ENCODE peak calls at places on chromosomes 6 and 20, in four cellular contexts. Z, J, A and K are unnamed samples.

GRCh38 chr6:101439790-101440189 is 46.3 kb downstream of the GRIK2 start:
- DNase-seq in Z (no peak), J (no peak), A (no peak), K (no peak)

GRCh38 chr6:16136536-16137450 is 7.9 kb downstream of the MYLIP start:
- DNase-seq in Z (peak; percentile 90), J (no peak), A (no peak), K (no peak)

GRCh38 chr20:47139934-47140333 is 216.6 kb downstream of the ZMYND8 start:
- DNase-seq in Z (no peak), J (no peak), A (no peak), K (no peak)

GRCh38 chr6:3412779-3413500 is 43.9 kb downstream of the SLC22A23 start:
- DNase-seq in Z (no peak), J (no peak), A (no peak), K (no peak)

GRCh38 chr20:37202267-37202943 is 23.1 kb upstream of the MROH8 start:
- DNase-seq in Z (peak; percentile 87), J (no peak), A (peak; percentile 44), K (no peak)

GRCh38 chr6:47034919-47035318 is 7.2 kb downstream of the ADGRF1 start:
- DNase-seq in Z (peak; percentile 100), J (no peak), A (no peak), K (peak; percentile 85)

GRCh38 chr20:39089797-39090196 is 127.7 kb downstream of the DHX35 start:
- DNase-seq in Z (no peak), J (no peak), A (no peak), K (no peak)

GRCh38 chr6:87923389-87924050 is 124.1 kb upstream of the SPACA1 start:
- DNase-seq in Z (no peak), J (no peak), A (no peak), K (no peak)

GRCh38 chr20:40714109-40714508 is 25.1 kb upstream of the MAFB start:
- DNase-seq in Z (no peak), J (no peak), A (no peak), K (no peak)

GRCh38 chr6:168216741-168217140 is 102.8 kb downstream of the DACT2 start:
- DNase-seq in Z (peak; percentile 40), J (no peak), A (no peak), K (no peak)

GRCh38 chr20:44211177-44212039 is 837 bp upstream of the OSER1 start:
- DNase-seq in Z (no peak), J (no peak), A (no peak), K (no peak)

GRCh38 chr6:36840471-36841461 is 1.5 kb upstream of the CPNE5 start:
- DNase-seq in Z (no peak), J (no peak), A (no peak), K (no peak)

GRCh38 chr20:48875914-48876240 is 45.6 kb upstream of the ARFGEF2 start:
- DNase-seq in Z (no peak), J (no peak), A (no peak), K (no peak)

GRCh38 chr20:48879609-48880008 is 41.9 kb upstream of the ARFGEF2 start:
- DNase-seq in Z (no peak), J (no peak), A (no peak), K (no peak)

GRCh38 chr20:48875233-48875913 is 46.1 kb upstream of the ARFGEF2 start:
- DNase-seq in Z (no peak), J (no peak), A (no peak), K (no peak)

GRCh38 chr20:48878849-48879248 is 42.7 kb upstream of the ARFGEF2 start:
- DNase-seq in Z (no peak), J (no peak), A (no peak), K (no peak)

DNA sequence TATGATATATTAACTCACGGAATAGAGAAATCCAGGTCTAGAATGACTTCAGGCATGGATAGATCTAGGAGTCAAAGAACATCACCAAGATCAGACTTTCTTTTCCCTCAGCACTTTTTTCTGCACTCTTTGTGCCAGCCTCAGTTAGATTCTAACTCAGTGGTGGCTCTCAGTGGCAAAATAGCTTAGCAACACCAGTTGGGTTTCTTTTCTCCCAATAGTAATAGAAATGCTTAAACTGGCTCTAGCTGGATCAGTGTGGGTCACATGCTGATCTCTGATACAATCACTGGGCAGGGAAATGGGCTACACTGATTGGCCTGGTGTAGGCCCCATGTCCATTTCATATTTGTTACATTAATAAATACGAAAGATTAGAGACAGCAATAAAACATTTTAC is 44.2 kb upstream of the ARFGEF2 start:
- DNase-seq in Z (no peak), J (no peak), A (no peak), K (no peak)
- TF ChIP-seq CTCF in Z (peak; percentile 29), J (no peak), A (no peak), K (no peak)

DNA sequence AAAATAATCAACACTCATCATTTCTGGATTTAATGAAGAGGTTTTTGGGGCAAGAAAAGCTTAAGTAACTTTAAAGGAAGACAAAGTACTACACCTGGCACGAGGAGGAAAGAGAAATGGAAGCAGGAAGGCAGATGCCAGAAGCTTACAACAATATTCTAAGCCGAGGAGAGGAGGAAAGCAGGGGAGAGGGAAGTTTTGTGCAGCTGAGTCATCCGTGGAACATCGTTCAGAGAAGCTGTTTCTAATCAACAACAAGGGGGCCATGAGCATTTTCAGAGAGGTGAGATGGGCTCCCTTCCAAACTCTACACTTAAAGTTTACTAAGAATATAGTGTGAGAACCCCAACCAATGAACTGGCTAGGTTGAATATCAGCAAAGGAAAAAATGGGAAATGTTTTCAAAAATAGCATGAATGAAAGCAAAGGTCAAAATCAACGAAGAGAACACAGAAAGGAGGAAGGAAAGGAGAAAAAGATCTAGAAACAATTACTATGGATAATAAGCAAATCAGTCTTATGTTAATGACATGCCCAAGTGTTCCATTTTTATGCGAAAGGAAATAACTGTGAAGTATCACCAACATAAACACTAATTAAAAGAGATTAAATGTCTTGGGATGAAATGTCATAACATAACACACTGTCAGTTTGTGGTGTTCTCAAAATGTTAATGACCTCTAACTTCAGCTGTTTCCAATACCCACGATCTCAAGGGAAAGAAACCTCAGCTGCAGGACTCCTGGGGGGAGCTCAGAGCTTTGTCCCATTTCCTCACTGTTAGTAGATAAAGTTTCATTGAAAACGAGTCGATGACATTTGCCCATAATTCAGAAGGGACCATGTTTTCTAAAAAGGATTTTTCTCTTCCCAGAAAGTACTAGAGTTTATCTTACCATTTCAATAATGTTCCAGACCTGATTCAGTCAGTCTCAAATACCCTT is 203.4 kb upstream of the STXBP5 start:
- DNase-seq in Z (peak; percentile 60), J (no peak), A (no peak), K (no peak)
- TF ChIP-seq CTCF in Z (no peak), J (no peak), A (no peak), K (no peak)

GRCh38 chr20:24149881-24150307 is 161.3 kb upstream of the GGTLC1 start:
- DNase-seq in Z (no peak), J (no peak), A (peak; percentile 67), K (no peak)
- TF ChIP-seq CTCF in Z (peak; percentile 39), J (no peak), A (peak; percentile 45), K (peak; percentile 46)

GRCh38 chr6:53143710-53144109 is 4.9 kb downstream of the GCM1 start:
- DNase-seq in Z (no peak), J (no peak), A (no peak), K (no peak)

GRCh38 chr6:53144802-53145201 is 3.8 kb downstream of the GCM1 start:
- DNase-seq in Z (no peak), J (no peak), A (no peak), K (no peak)

GRCh38 chr6:53152576-53152975 is 3.9 kb upstream of the GCM1 start:
- DNase-seq in Z (no peak), J (no peak), A (no peak), K (no peak)

GRCh38 chr6:53151676-53152075 is 3.0 kb upstream of the GCM1 start:
- DNase-seq in Z (no peak), J (no peak), A (peak; percentile 46), K (no peak)

DNA sequence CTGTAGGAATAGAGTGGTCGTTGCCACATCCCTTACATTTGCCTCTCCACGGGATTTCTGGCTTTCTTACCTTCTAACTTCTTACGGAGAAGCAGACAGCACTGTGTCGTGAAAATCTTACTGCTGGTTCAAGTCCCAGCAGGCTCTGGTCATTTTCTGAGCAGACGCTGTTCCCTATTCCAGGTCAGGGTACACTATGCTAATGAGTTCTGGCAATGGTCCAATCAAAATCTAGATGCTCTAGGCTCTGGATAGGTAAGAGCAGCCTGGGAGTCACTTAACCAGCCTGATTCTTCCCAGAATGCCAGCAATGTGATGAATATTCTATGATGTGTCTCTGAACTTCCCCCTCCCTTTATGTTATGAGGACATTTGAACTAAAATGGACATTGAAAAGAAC is at the start of gene GCM1:
- DNase-seq in Z (no peak), J (no peak), A (no peak), K (no peak)
- TF ChIP-seq CTCF in Z (no peak), J (no peak), A (no peak), K (no peak)

GRCh38 chr6:162721404-162721687 is 6.2 kb downstream of the PRKN start:
- DNase-seq in Z (no peak), J (no peak), A (no peak), K (no peak)
- TF ChIP-seq CTCF in Z (no peak), J (no peak), A (no peak), K (no peak)

GRCh38 chr6:129667034-129667433 is 42.9 kb downstream of the ARHGAP18 start:
- DNase-seq in Z (no peak), J (no peak), A (no peak), K (no peak)
- TF ChIP-seq CTCF in Z (no peak), J (no peak), A (no peak), K (peak; percentile 49)

GRCh38 chr6:158506577-158506976 is 53.3 kb upstream of the TMEM181 start:
- DNase-seq in Z (no peak), J (peak; percentile 40), A (peak; percentile 62), K (no peak)
- TF ChIP-seq CTCF in Z (peak; percentile 35), J (no peak), A (peak; percentile 58), K (peak; percentile 21)

GRCh38 chr6:112010328-112010727 is 43.6 kb upstream of the CCN6 start:
- DNase-seq in Z (no peak), J (no peak), A (no peak), K (no peak)
- TF ChIP-seq CTCF in Z (no peak), J (no peak), A (no peak), K (peak; percentile 17)

DNA sequence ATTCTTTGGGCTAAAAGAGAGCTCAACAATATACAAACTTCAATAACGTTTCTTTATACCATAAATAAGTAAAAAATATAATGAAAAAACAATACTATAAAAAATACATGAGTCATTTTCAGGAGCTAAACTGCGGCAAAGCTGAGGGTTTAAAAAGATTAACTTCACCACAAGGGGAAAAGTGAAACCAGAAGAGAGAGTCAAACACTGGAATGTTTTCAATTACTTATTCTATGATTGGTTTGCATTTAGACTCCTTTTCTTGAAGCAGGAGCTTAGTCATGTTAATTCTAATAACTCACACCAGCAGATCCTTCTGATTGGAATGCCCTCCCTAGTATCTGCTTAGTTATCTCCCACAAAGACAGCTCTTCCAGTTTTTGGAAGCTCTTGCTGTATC is 627.3 kb downstream of the UTRN start:
- DNase-seq in Z (peak; percentile 72), J (no peak), A (no peak), K (no peak)
- TF ChIP-seq CTCF in Z (no peak), J (no peak), A (no peak), K (peak; percentile 37)

GRCh38 chr6:170292778-170293164 is 1.9 kb upstream of the DLL1 start:
- DNase-seq in Z (no peak), J (no peak), A (no peak), K (no peak)

GRCh38 chr6:170289971-170290305 is 940 bp downstream of the DLL1 start:
- DNase-seq in Z (no peak), J (peak; percentile 71), A (no peak), K (no peak)

GRCh38 chr6:170292111-170292777 is 1.4 kb upstream of the DLL1 start:
- DNase-seq in Z (no peak), J (no peak), A (no peak), K (no peak)

GRCh38 chr6:170290306-170291128 is at the start of gene DLL1:
- DNase-seq in Z (no peak), J (peak; percentile 77), A (peak; percentile 85), K (no peak)

GRCh38 chr6:170291271-170292110 is 613 bp upstream of the DLL1 start:
- DNase-seq in Z (no peak), J (peak; percentile 78), A (peak; percentile 69), K (no peak)
- TF ChIP-seq CTCF in Z (no peak), J (no peak), A (no peak), K (no peak)